ENCODE peak calls at places on chromosomes 6 and 20, in six cellular contexts. R, I, T, O, D and N are unnamed samples.

GRCh38 chr20:23399568-23400241 is 21.6 kb downstream of the NAPB start:
- DNase-seq in R (peak), D (no peak), I (no peak), O (no peak), T (no peak), N (peak)

GRCh38 chr6:48933136-48933535 is 529.9 kb downstream of the MMUT start:
- DNase-seq in R (no peak), D (no peak), O (no peak), I (no peak), T (no peak), N (no peak)

GRCh38 chr6:34056301-34056700 is 89.6 kb downstream of the GRM4 start:
- DNase-seq in D (peak), O (no peak), T (no peak), R (peak), I (peak), N (no peak)

GRCh38 chr20:18506744-18507143 is 996 bp upstream of the SEC23B start:
- DNase-seq in O (no peak), R (no peak), I (no peak), T (no peak), D (no peak), N (no peak)

GRCh38 chr20:13286600-13286999 is 65.5 kb downstream of the ISM1 start:
- DNase-seq in R (no peak), I (peak), T (no peak), D (no peak), O (no peak), N (no peak)

GRCh38 chr20:62887147-62887859 is 25.7 kb upstream of the TCFL5 start:
- DNase-seq in R (no peak), T (no peak), O (no peak), I (peak), D (peak), N (peak)

GRCh38 chr6:56955171-56956155 is 556 bp downstream of the BEND6 start:
- DNase-seq in O (peak), D (peak), I (peak), R (peak), T (peak), N (peak)

GRCh38 chr20:62914436-62914835 is 11.9 kb downstream of the DIDO1 start:
- DNase-seq in O (no peak), T (no peak), R (no peak), I (no peak), D (no peak), N (no peak)

GRCh38 chr6:8983202-8983688 is 547.9 kb upstream of the SLC35B3 start:
- DNase-seq in T (peak), R (peak), D (peak), I (peak), O (peak), N (peak)

GRCh38 chr6:154653853-154654252 is 79.4 kb upstream of the SCAF8 start:
- DNase-seq in O (no peak), D (no peak), T (peak), I (no peak), R (peak), N (peak)

GRCh38 chr6:83707829-83708545 is 914 bp downstream of the SNAP91 start:
- DNase-seq in T (no peak), R (no peak), O (peak), I (no peak), D (peak), N (peak)

GRCh38 chr6:158860279-158860865 is 41.2 kb upstream of the EZR start:
- DNase-seq in O (no peak), D (no peak), R (no peak), I (no peak), T (no peak), N (no peak)

GRCh38 chr20:44079968-44080560 is 106.9 kb downstream of the JPH2 start:
- DNase-seq in R (no peak), T (no peak), O (no peak), D (no peak), I (peak), N (peak)

GRCh38 chr20:2101057-2101934 is at the start of gene STK35:
- DNase-seq in I (peak), R (peak), T (peak), O (peak), D (peak), N (no peak)

GRCh38 chr6:131547524-131547923 is 25.5 kb upstream of the ARG1 start:
- DNase-seq in R (no peak), I (no peak), D (no peak), O (no peak), T (no peak), N (no peak)

GRCh38 chr20:62735331-62735821 is 26.7 kb downstream of the NTSR1 start:
- DNase-seq in O (no peak), R (peak), T (no peak), I (peak), D (peak), N (no peak)

GRCh38 chr20:24384865-24385264 is 84.6 kb upstream of the SYNDIG1 start:
- DNase-seq in R (no peak), I (no peak), O (no peak), D (no peak), T (no peak), N (no peak)

GRCh38 chr6:108312604-108313003 is 17.8 kb downstream of the AFG1L start:
- DNase-seq in T (no peak), O (no peak), D (no peak), R (no peak), I (no peak), N (no peak)